ENCODE peak calls at places on chromosomes 2 and 18, in ten cellular contexts. W, K, D, P, Q, O, V, X, G and C are unnamed samples.

GRCh38 chr2:238929242-238930081 is 81.6 kb downstream of the TWIST2 start:
- DNase-seq in Q (no peak), D (no peak), G (no peak), X (peak), P (no peak), V (no peak), K (no peak), W (peak), O (no peak), C (peak)

GRCh38 chr2:128440087-128440665 is 121.5 kb upstream of the HS6ST1 start:
- DNase-seq in P (no peak), O (no peak), Q (no peak), V (no peak), D (no peak), X (no peak), K (peak), G (no peak), W (no peak), C (no peak)

GRCh38 chr18:78293940-78294401 is 685.6 kb upstream of the SALL3 start:
- DNase-seq in V (no peak), Q (no peak), K (no peak), O (no peak), W (no peak), D (no peak), X (no peak), G (no peak), P (no peak), C (no peak)

GRCh38 chr2:16429431-16429830 is 236.2 kb downstream of the CYRIA start:
- DNase-seq in Q (no peak), X (no peak), G (no peak), W (no peak), P (no peak), O (no peak), K (no peak), V (no peak), D (no peak), C (no peak)

GRCh38 chr2:366706-367105 is 78.8 kb upstream of the ALKAL2 start:
- DNase-seq in P (no peak), X (no peak), O (no peak), K (no peak), V (no peak), D (no peak), G (no peak), W (no peak), Q (no peak), C (no peak)

GRCh38 chr18:79553696-79554095 is 125.9 kb upstream of the CTDP1 start:
- DNase-seq in P (no peak), W (no peak), O (no peak), G (no peak), Q (no peak), D (no peak), X (no peak), V (no peak), K (no peak), C (no peak)

GRCh38 chr18:32919799-32920198 is 147.0 kb upstream of the KLHL14 start:
- DNase-seq in D (peak), P (peak), W (no peak), X (no peak), O (no peak), V (no peak), Q (peak), K (peak), G (no peak), C (peak)

GRCh38 chr2:138649571-138649970 is 130.6 kb downstream of the NXPH2 start:
- DNase-seq in Q (no peak), O (no peak), K (no peak), V (no peak), X (no peak), D (no peak), G (no peak), W (no peak), P (no peak), C (no peak)

GRCh38 chr2:105795575-105795934 is 50.8 kb downstream of the NCK2 start:
- DNase-seq in V (no peak), Q (no peak), X (no peak), G (no peak), P (no peak), W (no peak), K (no peak), D (no peak), O (no peak), C (no peak)